ENCODE peak calls at places on chromosomes 7 and 10, in five cellular contexts. N is upper lobe of right lung, F is cardiac fibroblast, S is A549, P is astrocyte. H is an unnamed sample.

GRCh38 chr10:52031771-52032170 is 282.3 kb upstream of the DKK1 start:
- DNase-seq in S (no peak), N (no peak), F (peak), P (no peak), H (no peak)

GRCh38 chr7:47380325-47381131 is 201.4 kb downstream of the TNS3 start:
- DNase-seq in S (peak), N (peak), F (peak), P (peak), H (no peak)

GRCh38 chr7:150972094-150972493 is 6.0 kb downstream of the KCNH2 start:
- DNase-seq in N (no peak), F (no peak), S (no peak), P (peak), H (no peak)

GRCh38 chr10:1153805-1154351 is 97.7 kb downstream of the WDR37 start:
- DNase-seq in P (no peak), N (peak), S (no peak), F (no peak), H (no peak)

GRCh38 chr7:157211710-157212109 is 73.0 kb downstream of the UBE3C start:
- DNase-seq in P (peak), F (peak), N (no peak), S (no peak), H (peak)

GRCh38 chr7:127189074-127189473 is 63.7 kb downstream of the GRM8 start:
- DNase-seq in P (no peak), N (no peak), S (no peak), F (no peak), H (no peak)

GRCh38 chr10:43350139-43350538 is 21.3 kb upstream of the FXYD4 start:
- DNase-seq in F (peak), S (no peak), N (no peak), P (no peak), H (no peak)

GRCh38 chr7:101210143-101210542 is 7.2 kb downstream of the PLOD3 start:
- DNase-seq in S (no peak), F (no peak), N (no peak), P (no peak), H (no peak)

GRCh38 chr10:104642311-104643022 is 1.4 kb downstream of the SORCS3 start:
- DNase-seq in N (no peak), F (no peak), P (peak), S (peak), H (peak)

GRCh38 chr10:93893646-93894515 is at the start of gene SLC35G1:
- DNase-seq in S (peak), N (peak), P (peak), F (peak), H (peak)

GRCh38 chr7:154373951-154374350 is 321.8 kb downstream of the DPP6 start:
- DNase-seq in S (no peak), N (no peak), P (no peak), F (no peak), H (no peak)

GRCh38 chr7:2724453-2725177 is 36.6 kb downstream of the AMZ1 start:
- DNase-seq in S (no peak), N (peak), F (no peak), P (no peak), H (no peak)

GRCh38 chr10:17673517-17674051 is 29.6 kb downstream of the STAM start:
- DNase-seq in P (peak), F (peak), S (peak), N (no peak), H (peak)

GRCh38 chr7:5117095-5117970 is 71.7 kb downstream of the RBAK start:
- DNase-seq in F (no peak), P (no peak), N (no peak), S (no peak), H (no peak)

GRCh38 chr7:42492895-42493294 is 255.9 kb upstream of the GLI3 start:
- DNase-seq in N (no peak), S (no peak), P (no peak), F (no peak), H (no peak)

GRCh38 chr7:4307645-4308590 is 374.2 kb upstream of the FOXK1 start:
- DNase-seq in P (no peak), F (no peak), N (no peak), S (no peak), H (no peak)

GRCh38 chr10:69465457-69466157 is 14.3 kb downstream of the TSPAN15 start:
- DNase-seq in P (no peak), F (no peak), S (no peak), N (no peak), H (no peak)

GRCh38 chr10:113992601-113993011 is 51.1 kb upstream of the ADRB1 start:
- DNase-seq in S (no peak), N (no peak), F (no peak), P (no peak), H (peak)

GRCh38 chr10:73079779-73080178 is 16.9 kb downstream of the P4HA1 start:
- DNase-seq in S (no peak), P (no peak), F (no peak), N (no peak), H (no peak)

GRCh38 chr10:73073627-73074026 is 23.0 kb downstream of the P4HA1 start:
- DNase-seq in S (no peak), N (no peak), P (no peak), F (no peak), H (no peak)

GRCh38 chr10:73075829-73076228 is 20.8 kb downstream of the P4HA1 start:
- DNase-seq in S (no peak), F (no peak), N (no peak), P (no peak), H (no peak)

GRCh38 chr10:73076361-73077183 is 20.1 kb downstream of the P4HA1 start:
- DNase-seq in N (no peak), F (peak), S (no peak), P (peak), H (peak)
- H3K4me3 ChIP-seq in N (peak), F (no peak), S (no peak), P (no peak), H (peak)

GRCh38 chr7:29194594-29195417 is at the start of gene CHN2:
- DNase-seq in N (peak), P (peak), S (no peak), F (peak), H (peak)
- TF ChIP-seq CTCF in N (peak), P (no peak), S (no peak), F (no peak), H (no peak)

DNA sequence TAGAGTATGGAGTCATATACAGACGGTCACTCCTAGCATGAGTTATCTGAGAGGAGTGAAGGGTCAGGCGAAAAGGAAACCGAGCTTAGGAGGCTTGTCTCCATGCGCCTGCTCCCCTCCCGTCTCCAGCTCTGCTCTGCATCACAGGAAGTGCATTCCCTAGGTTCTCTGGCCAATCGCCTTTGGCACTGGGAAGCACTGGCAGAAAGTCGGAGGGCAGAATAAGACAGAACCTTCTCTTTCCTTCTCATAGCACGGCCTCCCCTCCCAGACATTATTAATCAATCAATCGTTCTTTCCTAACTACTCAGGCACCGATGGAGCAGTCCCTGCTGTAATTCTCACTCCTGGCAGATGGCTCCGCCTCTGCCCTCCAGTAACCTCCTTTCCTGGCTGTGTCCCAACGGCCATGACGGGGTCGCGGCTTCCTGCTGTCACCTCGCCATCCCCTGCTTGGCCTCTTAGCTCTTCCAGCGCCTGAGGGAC is 177.1 kb downstream of the FRMD4A start:
- DNase-seq in S (peak), F (peak), N (no peak), P (no peak), H (no peak)
- H3K4me3 ChIP-seq in S (peak), F (no peak), N (peak), P (no peak), H (no peak)

DNA sequence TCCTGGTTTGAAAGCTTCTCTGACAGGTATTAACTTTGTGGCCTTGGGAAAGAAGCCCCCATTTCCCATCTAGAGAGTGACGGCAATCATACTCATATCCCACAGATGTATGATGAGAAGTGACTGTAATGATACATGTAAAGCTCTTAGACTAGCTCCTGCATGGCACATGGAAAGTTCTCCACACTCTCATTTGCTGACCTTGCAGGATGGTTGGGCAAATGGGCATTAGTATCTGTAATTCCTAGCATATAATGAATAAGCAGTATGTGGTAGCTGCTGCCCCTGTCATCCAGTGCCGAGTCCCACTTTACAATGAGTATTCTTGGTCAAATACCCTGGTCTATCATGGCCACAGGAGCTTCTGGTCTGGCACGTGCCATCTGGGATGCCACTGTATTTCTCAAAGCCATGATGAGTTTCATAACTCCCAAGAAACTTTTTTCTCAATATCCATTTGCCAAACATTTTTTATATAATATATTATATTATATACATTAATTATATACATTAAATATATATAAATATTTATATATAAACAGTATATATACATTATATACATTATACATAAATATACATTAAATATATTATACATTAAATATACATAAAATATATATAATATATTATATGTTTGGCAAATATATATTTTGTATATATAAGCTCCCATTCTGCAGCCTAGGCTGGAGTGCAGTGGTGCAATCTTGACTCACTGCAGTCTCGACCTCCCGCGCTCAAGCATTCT is 106.5 kb upstream of the FZD1 start:
- DNase-seq in F (no peak), S (no peak), P (no peak), N (no peak), H (no peak)
- TF ChIP-seq CTCF in F (no peak), S (no peak), P (no peak), N (no peak), H (no peak)

DNA sequence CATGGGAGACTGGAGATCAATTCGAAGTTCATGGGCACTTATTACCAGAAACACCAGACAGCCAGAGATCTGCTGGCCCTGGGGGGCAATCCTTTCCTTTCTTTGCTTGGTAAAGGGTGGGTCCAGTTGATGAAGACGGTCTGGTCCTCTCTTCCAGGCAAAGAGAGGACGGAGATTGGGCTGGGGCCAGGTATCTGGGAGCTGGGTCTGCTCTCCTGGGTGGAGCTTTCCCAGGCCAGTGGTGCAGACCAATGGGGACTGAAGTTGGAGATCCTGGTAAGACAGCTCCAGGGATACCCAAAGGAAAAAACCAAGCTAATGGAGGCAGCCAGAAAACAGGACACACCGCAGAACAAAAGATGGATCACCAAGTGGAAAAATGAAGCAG is 18.3 kb downstream of the NOD1 start:
- DNase-seq in S (no peak), P (no peak), N (no peak), F (peak), H (no peak)
- H3K4me3 ChIP-seq in S (peak), P (no peak), N (no peak), F (no peak), H (no peak)

DNA sequence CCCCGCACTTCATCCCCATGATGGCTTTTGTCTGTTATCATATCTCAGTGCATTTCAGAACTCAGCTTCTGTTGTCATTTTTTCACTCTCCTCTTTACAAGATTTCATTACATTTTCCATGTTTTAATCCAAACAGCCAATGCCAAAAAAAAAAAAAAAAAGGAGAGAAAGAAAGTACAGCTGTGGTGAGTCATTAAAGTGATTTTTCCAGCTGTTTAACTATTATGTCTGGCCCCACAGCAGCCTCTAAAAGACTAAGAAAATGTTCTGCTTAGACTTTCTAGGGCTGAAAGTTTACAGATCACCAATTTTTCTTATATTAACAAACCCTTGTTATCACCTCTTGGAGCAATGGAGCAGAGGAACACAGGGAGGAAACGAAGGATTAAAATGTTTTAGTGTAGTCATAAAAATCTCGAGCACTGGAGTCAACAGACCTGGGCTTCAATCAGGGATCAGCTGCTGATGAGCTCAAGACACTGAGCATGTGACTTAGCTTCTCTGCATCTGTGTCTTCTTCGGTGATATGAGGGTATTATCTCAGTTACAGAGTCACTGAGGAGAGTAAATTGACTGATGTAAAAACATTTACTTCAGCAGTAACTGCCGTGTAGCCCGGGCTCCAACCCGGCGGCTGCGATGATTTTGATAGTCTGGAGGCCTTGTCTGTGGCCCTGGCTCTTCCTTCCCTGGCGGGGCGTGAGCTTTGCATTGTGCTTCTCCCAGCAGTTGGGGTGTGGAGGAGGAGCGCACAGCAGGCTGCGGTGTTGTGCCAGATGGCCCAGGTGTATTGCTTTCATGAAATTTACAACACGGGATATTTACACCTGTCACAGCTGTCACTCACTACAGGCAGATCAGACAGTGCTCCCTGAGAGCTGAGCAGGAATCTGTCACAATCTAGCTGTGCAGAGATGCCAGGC is 298.2 kb upstream of the FZD8 start:
- DNase-seq in S (no peak), N (no peak), F (peak), P (no peak), H (no peak)
- TF ChIP-seq CTCF in S (no peak), N (no peak), F (no peak), P (no peak), H (no peak)

GRCh38 chr7:130493275-130493868 is 1.5 kb downstream of the MEST start:
- DNase-seq in N (no peak), P (no peak), F (no peak), S (no peak), H (peak)

GRCh38 chr7:130490888-130491771 is 755 bp upstream of the MEST start:
- DNase-seq in F (peak), N (peak), P (no peak), S (no peak), H (peak)

GRCh38 chr7:130492519-130493274 is 812 bp downstream of the MEST start:
- DNase-seq in F (no peak), N (no peak), P (no peak), S (no peak), H (no peak)

GRCh38 chr7:130491841-130492518 is at the start of gene MEST:
- DNase-seq in N (peak), P (peak), F (peak), S (no peak), H (peak)

DNA sequence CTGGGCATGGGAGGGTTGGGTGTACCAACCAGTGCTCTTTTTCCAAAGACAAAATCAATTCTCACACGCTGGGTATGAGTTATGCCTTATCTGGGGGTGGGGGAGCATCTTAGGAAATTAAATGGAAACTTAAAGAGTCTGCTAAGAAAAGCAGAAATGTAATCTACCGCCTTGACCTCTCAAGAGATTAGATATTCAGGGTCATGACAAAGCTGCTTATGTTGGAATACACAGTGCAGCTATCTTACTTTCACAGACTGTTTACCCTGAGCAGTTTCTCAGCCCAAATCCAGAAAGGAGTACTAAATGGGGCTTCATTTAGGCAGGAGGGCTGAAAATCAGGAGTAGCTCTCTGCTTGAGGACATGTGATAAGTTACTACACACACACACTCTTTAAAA is 2.6 kb downstream of the MEST start:
- DNase-seq in F (no peak), P (no peak), S (no peak), N (no peak), H (no peak)
- H3K4me3 ChIP-seq in F (peak), P (peak), S (no peak), N (peak), H (no peak)

GRCh38 chr7:82172896-82173295 is 270.7 kb downstream of the CACNA2D1 start:
- DNase-seq in S (peak), F (peak), P (no peak), N (no peak), H (peak)

GRCh38 chr7:82173400-82174021 is 270.1 kb downstream of the CACNA2D1 start:
- DNase-seq in N (no peak), S (no peak), P (no peak), F (no peak), H (no peak)

GRCh38 chr7:82175319-82175718 is 268.3 kb downstream of the CACNA2D1 start:
- DNase-seq in P (no peak), F (no peak), S (no peak), N (no peak), H (no peak)

GRCh38 chr7:82167568-82168314 is 275.8 kb downstream of the CACNA2D1 start:
- DNase-seq in S (peak), F (peak), N (no peak), P (no peak), H (no peak)

DNA sequence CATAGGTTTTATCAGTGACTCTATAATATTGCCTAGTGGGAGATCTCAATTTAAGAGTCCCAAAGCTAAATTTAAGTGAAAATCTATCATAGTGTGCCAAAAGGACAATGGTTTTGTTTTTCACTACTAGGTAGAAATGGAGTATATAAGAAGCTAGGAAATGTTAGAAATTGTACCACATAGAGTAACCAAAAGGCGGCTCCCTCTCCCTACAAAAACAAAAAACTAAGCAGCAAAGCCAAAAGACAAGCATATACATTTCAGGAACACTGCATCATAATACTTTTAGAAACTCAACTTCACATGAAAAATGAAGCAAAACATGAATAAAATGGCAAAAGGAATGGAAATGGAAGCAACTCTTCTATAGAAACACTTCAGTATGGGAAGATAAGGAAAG is 271.6 kb downstream of the CACNA2D1 start:
- DNase-seq in P (no peak), N (no peak), S (no peak), F (peak), H (no peak)
- TF ChIP-seq CTCF in P (no peak), N (no peak), S (peak), F (no peak), H (no peak)

DNA sequence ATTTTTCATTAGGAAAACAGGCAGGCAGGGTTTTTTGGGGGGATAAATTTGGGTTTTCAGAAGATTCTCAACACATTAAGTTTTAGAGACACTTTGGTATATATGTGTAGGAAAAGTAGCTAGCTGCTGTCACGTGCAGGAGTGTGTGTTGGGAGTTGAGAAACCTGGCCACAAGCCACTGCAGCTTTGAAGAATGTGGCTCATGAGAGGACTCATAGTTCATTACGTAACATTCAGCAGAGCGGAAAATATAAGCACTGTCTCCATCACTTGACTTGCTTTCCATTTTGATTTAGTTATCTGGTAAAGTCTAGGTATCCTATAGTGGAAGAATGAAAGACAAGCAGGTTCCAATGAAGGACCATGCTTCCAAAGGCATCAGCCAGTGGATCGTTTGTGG is 31.2 kb downstream of the SMNDC1 start:
- DNase-seq in F (peak), S (peak), N (peak), P (peak), H (peak)
- H3K4me3 ChIP-seq in F (no peak), S (no peak), N (no peak), P (no peak), H (no peak)

H was measured in foreskin fibroblast.